ENCODE peak calls at places on chromosomes 6 and 20, in eight cellular contexts. G, K, X, A, T, Y, D and C are unnamed samples.

GRCh38 chr6:90401933-90402830 is 105.5 kb upstream of the BACH2 start:
- DNase-seq in G (no peak), K (no peak), X (no peak), A (no peak), T (no peak), Y (no peak), D (no peak), C (no peak)

GRCh38 chr6:150891886-150892485 is 26.5 kb downstream of the MTHFD1L start:
- DNase-seq in G (no peak), K (no peak), X (peak; percentile 48), A (peak; percentile 72), T (peak; percentile 87), Y (peak; percentile 74), D (peak; percentile 77), C (peak; percentile 90)

GRCh38 chr6:137148291-137149076 is 25.0 kb downstream of the IL22RA2 start:
- DNase-seq in G (peak; percentile 65), K (no peak), X (no peak), A (no peak), T (no peak), Y (no peak), D (no peak), C (peak; percentile 85)

GRCh38 chr6:151663559-151663958 is 143.9 kb upstream of the ESR1 start:
- DNase-seq in G (no peak), K (no peak), X (no peak), A (no peak), T (no peak), Y (no peak), D (no peak), C (no peak)

GRCh38 chr6:36728289-36729168 is 30.9 kb downstream of the RAB44 start:
- DNase-seq in G (peak; percentile 44), K (no peak), X (no peak), A (no peak), T (no peak), Y (no peak), D (no peak), C (no peak)

GRCh38 chr6:41470341-41471063 is 75.7 kb upstream of the FOXP4 start:
- DNase-seq in G (peak; percentile 68), K (peak; percentile 89), X (no peak), A (no peak), T (peak; percentile 29), Y (no peak), D (no peak), C (peak; percentile 65)

GRCh38 chr6:72665599-72665998 is 43.7 kb downstream of the KCNQ5 start:
- DNase-seq in G (no peak), K (no peak), X (no peak), A (no peak), T (no peak), Y (no peak), D (no peak), C (no peak)

GRCh38 chr6:152946484-152946883 is 36.4 kb downstream of the FBXO5 start:
- DNase-seq in G (no peak), K (no peak), X (no peak), A (no peak), T (no peak), Y (no peak), D (no peak), C (no peak)

GRCh38 chr6:146598785-146599405 is at the start of gene ADGB:
- DNase-seq in G (peak; percentile 82), K (peak; percentile 94), X (peak; percentile 69), A (peak; percentile 89), T (peak; percentile 71), Y (no peak), D (peak; percentile 18), C (peak; percentile 77)

GRCh38 chr6:5684320-5684719 is 322.4 kb downstream of the NRN1 start:
- DNase-seq in G (no peak), K (no peak), X (no peak), A (no peak), T (peak; percentile 72), Y (no peak), D (no peak), C (peak; percentile 41)

GRCh38 chr6:113120577-113121285 is 736.4 kb upstream of the MARCKS start:
- DNase-seq in G (no peak), K (no peak), X (no peak), A (no peak), T (peak; percentile 99), Y (no peak), D (peak; percentile 99), C (peak; percentile 86)

DNA sequence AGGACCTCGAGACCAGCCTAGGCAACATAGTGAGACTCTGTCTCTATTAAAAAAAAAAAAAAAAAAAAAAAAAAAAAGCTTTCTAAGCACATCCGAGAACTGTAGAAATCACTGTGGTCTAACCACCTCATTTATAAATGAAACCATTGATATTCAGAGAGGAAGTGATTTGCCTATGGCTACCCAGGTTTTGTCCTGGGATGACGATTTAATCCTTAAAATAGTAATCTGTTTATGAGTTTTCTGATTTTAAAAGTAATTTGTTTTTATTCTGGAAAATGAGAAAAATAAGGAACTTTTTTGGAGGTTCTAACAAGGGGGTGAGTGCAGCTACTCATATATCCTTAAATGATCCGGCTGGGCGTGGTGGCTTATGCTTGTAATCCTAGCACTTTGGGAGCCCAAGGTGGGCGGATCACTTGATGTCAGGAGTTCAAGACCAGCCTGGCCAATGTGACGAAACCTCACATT is 6.5 kb upstream of the BTN3A2 start:
- DNase-seq in G (no peak), K (no peak), X (no peak), A (no peak), T (no peak), Y (no peak), D (no peak), C (no peak)
- H3K4me3 ChIP-seq in G (no peak overlapping the region), K (no peak overlapping the region), X (no peak overlapping the region), A (no peak overlapping the region), T (no peak overlapping the region), Y (no peak overlapping the region), D (no peak overlapping the region), C (no peak overlapping the region)

GRCh38 chr20:59121714-59122376 is 41.8 kb upstream of the ZNF831 start:
- DNase-seq in G (no peak), K (no peak), X (peak; percentile 26), A (no peak), T (no peak), Y (no peak), D (no peak), C (no peak)
- H3K4me3 ChIP-seq in G (no peak overlapping the region), K (no peak overlapping the region), X (no peak overlapping the region), A (no peak overlapping the region), T (no peak overlapping the region), Y (no peak overlapping the region), D (no peak overlapping the region), C (no peak overlapping the region)

GRCh38 chr20:56629464-56630085 is 469 bp downstream of the TFAP2C start:
- DNase-seq in G (no peak), K (no peak), X (no peak), A (no peak), T (no peak), Y (no peak), D (no peak), C (peak; percentile 44)
- H3K4me3 ChIP-seq in G (peak overlapping the region; percentile 64), K (peak overlapping the region; percentile 57), X (no peak overlapping the region), A (no peak overlapping the region), T (peak overlapping the region; percentile 72), Y (peak overlapping the region; percentile 88), D (peak overlapping the region; percentile 83), C (no peak overlapping the region)

GRCh38 chr20:59932616-59933295 is 681 bp downstream of the SYCP2 start:
- DNase-seq in G (peak; percentile 47), K (peak; percentile 73), X (no peak), A (no peak), T (no peak), Y (no peak), D (no peak), C (no peak)
- H3K4me3 ChIP-seq in G (peak overlapping the region; percentile 68), K (peak overlapping the region; percentile 85), X (no peak overlapping the region), A (no peak overlapping the region), T (no peak overlapping the region), Y (peak overlapping the region; percentile 84), D (no peak overlapping the region), C (no peak overlapping the region)

DNA sequence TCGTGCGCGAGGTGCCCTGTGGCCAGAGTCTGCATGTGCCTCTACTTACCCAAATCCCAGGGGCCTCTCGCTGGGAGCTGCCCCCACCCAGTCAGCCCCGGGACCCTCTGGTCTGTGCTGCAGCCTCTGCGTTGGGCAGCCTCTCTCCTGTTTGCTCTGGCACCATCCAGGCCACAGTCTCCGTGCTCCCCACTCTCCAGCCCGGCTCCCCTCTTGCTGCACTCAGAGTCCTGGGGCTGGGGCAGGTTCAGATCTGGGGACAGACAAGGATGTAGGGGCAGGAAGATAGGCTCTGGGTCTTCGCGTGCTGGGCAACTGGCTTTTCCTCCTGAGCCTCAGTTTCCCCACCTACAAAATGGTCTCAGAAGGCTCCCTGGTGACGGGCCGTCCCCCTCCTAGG is 70.8 kb upstream of the GATA5 start:
- DNase-seq in G (no peak), K (no peak), X (no peak), A (no peak), T (no peak), Y (no peak), D (no peak), C (no peak)
- H3K4me3 ChIP-seq in G (no peak overlapping the region), K (no peak overlapping the region), X (no peak overlapping the region), A (no peak overlapping the region), T (no peak overlapping the region), Y (no peak overlapping the region), D (no peak overlapping the region), C (no peak overlapping the region)

DNA sequence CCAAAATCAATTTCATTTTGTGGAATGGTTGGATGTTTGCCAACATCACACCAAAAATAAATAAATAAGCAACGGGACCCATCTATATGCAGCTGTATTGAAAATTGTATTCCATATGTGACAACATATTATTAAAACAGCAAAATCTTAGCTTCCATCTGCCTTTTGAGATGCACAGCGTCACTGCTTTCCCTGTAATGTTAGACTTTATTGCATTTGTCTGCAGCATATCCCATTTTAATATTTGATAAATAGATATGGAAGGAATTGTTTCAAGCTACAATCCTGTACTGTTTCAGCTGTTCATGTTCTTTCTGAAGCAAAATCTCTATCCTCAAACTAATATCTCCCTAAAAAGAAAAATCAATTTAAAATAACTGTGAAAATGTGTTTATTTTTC is 509.1 kb downstream of the PKHD1 start:
- DNase-seq in G (no peak), K (no peak), X (no peak), A (no peak), T (no peak), Y (no peak), D (no peak), C (no peak)
- H3K4me3 ChIP-seq in G (no peak overlapping the region), K (no peak overlapping the region), X (no peak overlapping the region), A (no peak overlapping the region), T (no peak overlapping the region), Y (no peak overlapping the region), D (no peak overlapping the region), C (no peak overlapping the region)

DNA sequence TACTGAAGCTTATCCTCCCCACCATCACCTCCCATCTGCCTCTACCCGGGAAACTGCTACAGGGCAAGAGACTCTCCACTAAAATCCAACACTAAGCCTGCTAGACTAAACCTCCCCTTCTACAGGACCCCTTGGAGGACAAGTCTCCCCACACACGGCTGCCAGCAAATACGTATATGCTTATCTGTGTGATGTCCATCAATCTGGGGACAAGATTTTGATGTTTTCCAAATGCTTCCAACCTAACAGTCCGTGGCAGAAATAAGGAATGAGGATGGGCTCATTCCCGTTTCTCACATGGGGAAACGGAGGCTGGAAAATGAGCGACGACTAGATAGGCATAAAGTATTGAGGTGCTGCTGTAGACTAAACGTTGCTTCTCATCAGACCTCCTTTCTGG is 1.8 kb downstream of the KCNK5 start:
- DNase-seq in G (no peak), K (no peak), X (no peak), A (no peak), T (no peak), Y (no peak), D (no peak), C (no peak)
- H3K4me3 ChIP-seq in G (peak overlapping the region; percentile 72), K (peak overlapping the region; percentile 64), X (no peak overlapping the region), A (no peak overlapping the region), T (no peak overlapping the region), Y (no peak overlapping the region), D (no peak overlapping the region), C (no peak overlapping the region)